ENCODE peak calls at places on chromosome 12, in eight cellular contexts. One of them, this sample, is unnamed.
A peak's percentile ranks its signal among the peaks of the same experiment; 100 is the strongest.

GRCh38 chr12:14873440-14874185 is 12.0 kb downstream of the MGP start:
- DNase-seq in AG09309: no peak
- DNase-seq in tibial nerve: no peak
- DNase-seq in lower lobe of right lung: no peak
- DNase-seq in left ventricle myocardium inferior: no peak
- DNase-seq in heart left ventricle: no peak
- DNase-seq in transverse colon: no peak
- DNase-seq in fibroblast of pulmonary artery: no peak
- DNase-seq in this sample: no peak

GRCh38 chr12:107131832-107132616 is 38.7 kb upstream of the CRY1 start:
- DNase-seq in AG09309: no peak
- DNase-seq in fibroblast of pulmonary artery: peak; percentile 75
- DNase-seq in transverse colon: no peak
- DNase-seq in left ventricle myocardium inferior: no peak
- DNase-seq in heart left ventricle: peak; percentile 18
- DNase-seq in lower lobe of right lung: no peak
- DNase-seq in tibial nerve: peak; percentile 60
- DNase-seq in this sample: peak; percentile 84

GRCh38 chr12:117277875-117278274 is 83.6 kb downstream of the NOS1 start:
- DNase-seq in left ventricle myocardium inferior: no peak
- DNase-seq in AG09309: no peak
- DNase-seq in heart left ventricle: no peak
- DNase-seq in transverse colon: no peak
- DNase-seq in fibroblast of pulmonary artery: no peak
- DNase-seq in lower lobe of right lung: no peak
- DNase-seq in tibial nerve: no peak
- DNase-seq in this sample: no peak

GRCh38 chr12:119096429-119097202 is 82.1 kb upstream of the HSPB8 start:
- DNase-seq in heart left ventricle: no peak
- DNase-seq in fibroblast of pulmonary artery: no peak
- DNase-seq in AG09309: no peak
- DNase-seq in transverse colon: no peak
- DNase-seq in left ventricle myocardium inferior: no peak
- DNase-seq in lower lobe of right lung: no peak
- DNase-seq in tibial nerve: no peak
- DNase-seq in this sample: no peak

GRCh38 chr12:106037524-106038298 is 101.0 kb downstream of the NUAK1 start:
- DNase-seq in lower lobe of right lung: no peak
- DNase-seq in AG09309: no peak
- DNase-seq in left ventricle myocardium inferior: no peak
- DNase-seq in fibroblast of pulmonary artery: no peak
- DNase-seq in tibial nerve: no peak
- DNase-seq in transverse colon: no peak
- DNase-seq in heart left ventricle: no peak
- DNase-seq in this sample: no peak

GRCh38 chr12:52215587-52216031 is 17.4 kb upstream of the KRT7 start:
- DNase-seq in fibroblast of pulmonary artery: no peak
- DNase-seq in lower lobe of right lung: peak; percentile 52
- DNase-seq in tibial nerve: no peak
- DNase-seq in AG09309: no peak
- DNase-seq in left ventricle myocardium inferior: no peak
- DNase-seq in transverse colon: no peak
- DNase-seq in heart left ventricle: no peak
- DNase-seq in this sample: peak; percentile 73

GRCh38 chr12:57715786-57716185 is 21.9 kb downstream of the OS9 start:
- DNase-seq in fibroblast of pulmonary artery: no peak
- DNase-seq in tibial nerve: no peak
- DNase-seq in lower lobe of right lung: no peak
- DNase-seq in heart left ventricle: no peak
- DNase-seq in transverse colon: no peak
- DNase-seq in left ventricle myocardium inferior: no peak
- DNase-seq in AG09309: no peak
- DNase-seq in this sample: no peak

GRCh38 chr12:67943295-67943892 is 45.9 kb upstream of the IFNG-AS1 start:
- DNase-seq in transverse colon: peak; percentile 72
- DNase-seq in lower lobe of right lung: no peak
- DNase-seq in tibial nerve: peak; percentile 100
- DNase-seq in heart left ventricle: peak; percentile 63
- DNase-seq in left ventricle myocardium inferior: no peak
- DNase-seq in fibroblast of pulmonary artery: peak; percentile 85
- DNase-seq in AG09309: peak; percentile 51
- DNase-seq in this sample: peak; percentile 86

GRCh38 chr12:164207-164606 is 49.8 kb downstream of the SLC6A12 start:
- DNase-seq in lower lobe of right lung: no peak
- DNase-seq in transverse colon: no peak
- DNase-seq in left ventricle myocardium inferior: no peak
- DNase-seq in fibroblast of pulmonary artery: no peak
- DNase-seq in heart left ventricle: no peak
- DNase-seq in AG09309: no peak
- DNase-seq in tibial nerve: no peak
- DNase-seq in this sample: no peak

GRCh38 chr12:71900091-71900490 is 38.6 kb upstream of the TPH2 start:
- DNase-seq in fibroblast of pulmonary artery: peak; percentile 13
- DNase-seq in lower lobe of right lung: no peak
- DNase-seq in left ventricle myocardium inferior: no peak
- DNase-seq in tibial nerve: no peak
- DNase-seq in AG09309: no peak
- DNase-seq in heart left ventricle: no peak
- DNase-seq in transverse colon: no peak
- DNase-seq in this sample: peak; percentile 13

GRCh38 chr12:64691793-64692583 is 67.2 kb downstream of the GNS start:
- DNase-seq in heart left ventricle: no peak
- DNase-seq in left ventricle myocardium inferior: no peak
- DNase-seq in transverse colon: no peak
- DNase-seq in fibroblast of pulmonary artery: no peak
- DNase-seq in tibial nerve: no peak
- DNase-seq in lower lobe of right lung: no peak
- DNase-seq in AG09309: no peak
- DNase-seq in this sample: no peak

GRCh38 chr12:123602651-123603195 is 824 bp downstream of the DDX55 start:
- DNase-seq in transverse colon: no peak
- DNase-seq in tibial nerve: no peak
- DNase-seq in lower lobe of right lung: no peak
- DNase-seq in left ventricle myocardium inferior: no peak
- DNase-seq in heart left ventricle: no peak
- DNase-seq in fibroblast of pulmonary artery: peak; percentile 20
- DNase-seq in AG09309: no peak
- DNase-seq in this sample: no peak

GRCh38 chr12:129594098-129594497 is 309.7 kb downstream of the TMEM132D start:
- DNase-seq in lower lobe of right lung: no peak
- DNase-seq in left ventricle myocardium inferior: no peak
- DNase-seq in AG09309: no peak
- DNase-seq in fibroblast of pulmonary artery: no peak
- DNase-seq in transverse colon: no peak
- DNase-seq in heart left ventricle: no peak
- DNase-seq in tibial nerve: no peak
- DNase-seq in this sample: no peak

GRCh38 chr12:39574378-39574777 is 45.2 kb downstream of the ABCD2 start:
- DNase-seq in heart left ventricle: no peak
- DNase-seq in lower lobe of right lung: no peak
- DNase-seq in tibial nerve: no peak
- DNase-seq in AG09309: no peak
- DNase-seq in transverse colon: no peak
- DNase-seq in fibroblast of pulmonary artery: no peak
- DNase-seq in left ventricle myocardium inferior: no peak
- DNase-seq in this sample: no peak

GRCh38 chr12:26124491-26125450 is at the start of gene BHLHE41:
- DNase-seq in heart left ventricle: peak; percentile 85
- DNase-seq in left ventricle myocardium inferior: peak; percentile 84
- DNase-seq in transverse colon: peak; percentile 85
- DNase-seq in fibroblast of pulmonary artery: peak; percentile 60
- DNase-seq in tibial nerve: peak; percentile 64
- DNase-seq in AG09309: no peak
- DNase-seq in lower lobe of right lung: peak; percentile 86
- DNase-seq in this sample: peak; percentile 64

GRCh38 chr12:3231399-3231876 is 154.3 kb downstream of the TSPAN9 start:
- DNase-seq in fibroblast of pulmonary artery: no peak
- DNase-seq in lower lobe of right lung: no peak
- DNase-seq in heart left ventricle: no peak
- DNase-seq in transverse colon: no peak
- DNase-seq in AG09309: no peak
- DNase-seq in left ventricle myocardium inferior: no peak
- DNase-seq in tibial nerve: no peak
- DNase-seq in this sample: no peak

GRCh38 chr12:6560501-6561205 is 4.8 kb upstream of the IFFO1 start:
- DNase-seq in lower lobe of right lung: no peak
- DNase-seq in tibial nerve: no peak
- DNase-seq in fibroblast of pulmonary artery: no peak
- DNase-seq in left ventricle myocardium inferior: no peak
- DNase-seq in AG09309: no peak
- DNase-seq in heart left ventricle: no peak
- DNase-seq in transverse colon: no peak
- DNase-seq in this sample: no peak

GRCh38 chr12:82835217-82835616 is 148.5 kb downstream of the TMTC2 start:
- DNase-seq in lower lobe of right lung: no peak
- DNase-seq in AG09309: peak; percentile 34
- DNase-seq in left ventricle myocardium inferior: no peak
- DNase-seq in tibial nerve: no peak
- DNase-seq in fibroblast of pulmonary artery: peak; percentile 59
- DNase-seq in transverse colon: no peak
- DNase-seq in heart left ventricle: no peak
- DNase-seq in this sample: peak; percentile 64

GRCh38 chr12:124508323-124509096 is 58.9 kb downstream of the NCOR2 start:
- DNase-seq in heart left ventricle: no peak
- DNase-seq in transverse colon: no peak
- DNase-seq in left ventricle myocardium inferior: no peak
- DNase-seq in lower lobe of right lung: no peak
- DNase-seq in tibial nerve: peak; percentile 50
- DNase-seq in fibroblast of pulmonary artery: no peak
- DNase-seq in AG09309: no peak
- DNase-seq in this sample: no peak

GRCh38 chr12:104482113-104482512 is 25.4 kb downstream of the CHST11 start:
- DNase-seq in AG09309: no peak
- DNase-seq in transverse colon: no peak
- DNase-seq in fibroblast of pulmonary artery: no peak
- DNase-seq in tibial nerve: no peak
- DNase-seq in heart left ventricle: no peak
- DNase-seq in lower lobe of right lung: no peak
- DNase-seq in left ventricle myocardium inferior: no peak
- DNase-seq in this sample: no peak

GRCh38 chr12:114935658-114936057 is 251.7 kb upstream of the TBX3 start:
- DNase-seq in heart left ventricle: no peak
- DNase-seq in lower lobe of right lung: no peak
- DNase-seq in fibroblast of pulmonary artery: no peak
- DNase-seq in left ventricle myocardium inferior: no peak
- DNase-seq in tibial nerve: no peak
- DNase-seq in transverse colon: no peak
- DNase-seq in AG09309: no peak
- DNase-seq in this sample: no peak
- TF ChIP-seq CTCF in heart left ventricle: peak; percentile 22
- TF ChIP-seq CTCF in lower lobe of right lung: no peak
- TF ChIP-seq CTCF in fibroblast of pulmonary artery: peak; percentile 13
- TF ChIP-seq CTCF in left ventricle myocardium inferior: peak; percentile 41
- TF ChIP-seq CTCF in tibial nerve: no peak
- TF ChIP-seq CTCF in transverse colon: peak; percentile 26
- TF ChIP-seq CTCF in AG09309: peak; percentile 20
- TF ChIP-seq CTCF in this sample: no peak

DNA sequence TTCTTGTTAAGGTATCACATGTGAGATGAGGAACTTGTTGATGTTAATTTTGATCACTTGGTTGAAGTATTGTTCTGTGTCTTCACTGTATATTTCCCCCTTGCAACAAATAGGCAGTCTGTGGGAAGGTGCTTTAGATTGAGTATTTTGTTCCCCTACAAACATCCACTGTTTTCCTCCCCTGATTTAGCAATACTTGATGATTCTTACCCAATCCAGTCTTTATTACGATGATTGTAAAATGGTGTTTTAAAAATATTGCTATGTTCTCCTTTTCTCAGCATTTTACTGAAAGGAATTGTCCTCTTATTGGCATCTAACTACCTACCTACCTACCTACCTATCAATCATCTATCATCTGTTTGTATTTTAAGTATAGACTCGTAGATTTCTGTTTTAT is 66.3 kb downstream of the ETNK1 start:
- DNase-seq in fibroblast of pulmonary artery: peak; percentile 15
- DNase-seq in transverse colon: no peak
- DNase-seq in lower lobe of right lung: no peak
- DNase-seq in tibial nerve: no peak
- DNase-seq in left ventricle myocardium inferior: no peak
- DNase-seq in AG09309: no peak
- DNase-seq in heart left ventricle: no peak
- DNase-seq in this sample: no peak
- H3K4me3 ChIP-seq in fibroblast of pulmonary artery: no peak overlapping the region
- H3K4me3 ChIP-seq in transverse colon: no peak overlapping the region
- H3K4me3 ChIP-seq in lower lobe of right lung: no peak overlapping the region
- H3K4me3 ChIP-seq in tibial nerve: no peak overlapping the region
- H3K4me3 ChIP-seq in left ventricle myocardium inferior: no peak overlapping the region
- H3K4me3 ChIP-seq in AG09309: no peak overlapping the region
- H3K4me3 ChIP-seq in heart left ventricle: no peak overlapping the region
- H3K4me3 ChIP-seq in this sample: no peak overlapping the region

GRCh38 chr12:131087991-131088700 is 134.4 kb downstream of the ADGRD1 start:
- DNase-seq in transverse colon: no peak
- DNase-seq in lower lobe of right lung: peak; percentile 40
- DNase-seq in fibroblast of pulmonary artery: no peak
- DNase-seq in AG09309: no peak
- DNase-seq in heart left ventricle: no peak
- DNase-seq in tibial nerve: no peak
- DNase-seq in left ventricle myocardium inferior: no peak
- DNase-seq in this sample: no peak
- TF ChIP-seq CTCF in transverse colon: no peak
- TF ChIP-seq CTCF in lower lobe of right lung: no peak
- TF ChIP-seq CTCF in fibroblast of pulmonary artery: no peak
- TF ChIP-seq CTCF in AG09309: no peak
- TF ChIP-seq CTCF in heart left ventricle: no peak
- TF ChIP-seq CTCF in tibial nerve: no peak
- TF ChIP-seq CTCF in left ventricle myocardium inferior: no peak
- TF ChIP-seq CTCF in this sample: no peak

GRCh38 chr12:53414756-53415417 is 8.8 kb upstream of the AMHR2 start:
- DNase-seq in lower lobe of right lung: no peak
- DNase-seq in transverse colon: no peak
- DNase-seq in left ventricle myocardium inferior: no peak
- DNase-seq in AG09309: no peak
- DNase-seq in fibroblast of pulmonary artery: peak; percentile 25
- DNase-seq in tibial nerve: no peak
- DNase-seq in heart left ventricle: no peak
- DNase-seq in this sample: peak; percentile 39
- H3K4me3 ChIP-seq in lower lobe of right lung: no peak overlapping the region
- H3K4me3 ChIP-seq in transverse colon: no peak overlapping the region
- H3K4me3 ChIP-seq in left ventricle myocardium inferior: no peak overlapping the region
- H3K4me3 ChIP-seq in AG09309: no peak overlapping the region
- H3K4me3 ChIP-seq in fibroblast of pulmonary artery: no peak overlapping the region
- H3K4me3 ChIP-seq in tibial nerve: no peak overlapping the region
- H3K4me3 ChIP-seq in heart left ventricle: no peak overlapping the region
- H3K4me3 ChIP-seq in this sample: no peak overlapping the region

This sample was measured in fibroblast of the aortic adventitia.